ENCODE peak calls at places on chromosomes 12 and 14, in eight cellular contexts. E, K, Q, V, C, F, J and W are unnamed samples. For H4K20me1, the result is how much of the 10 kb centered on the place peaks cover.

GRCh38 chr14:41549821-41550597 is 56.7 kb upstream of the LRFN5 start:
- DNase-seq in C (no peak), V (no peak), J (peak), E (no peak), F (peak), Q (no peak), K (peak), W (no peak)

GRCh38 chr14:51726166-51726899 is 74.6 kb downstream of the FRMD6 start:
- DNase-seq in F (peak), V (no peak), Q (no peak), J (peak), E (no peak), C (no peak), K (peak), W (no peak)

GRCh38 chr12:117188961-117189724 is 1.1 kb downstream of the FBXO21 start:
- DNase-seq in E (no peak), K (peak), Q (peak), J (peak), V (no peak), F (peak), C (no peak), W (no peak)

GRCh38 chr12:85626031-85626781 is 210.0 kb downstream of the RASSF9 start:
- DNase-seq in E (peak), K (peak), Q (no peak), F (peak), J (peak), V (no peak), C (no peak), W (no peak)

GRCh38 chr12:11650697-11651281 is 1.3 kb downstream of the ETV6 start:
- DNase-seq in J (peak), F (peak), C (no peak), Q (peak), K (no peak), E (no peak), V (no peak), W (no peak)

GRCh38 chr12:26246483-26247164 is 51.3 kb downstream of the SSPN start:
- DNase-seq in J (no peak), C (no peak), Q (no peak), E (peak), F (no peak), K (no peak), V (no peak), W (peak)

GRCh38 chr14:84421611-84422010 is 1108.3 kb upstream of the FLRT2 start:
- DNase-seq in E (no peak), K (no peak), F (no peak), V (no peak), J (no peak), C (no peak), Q (no peak), W (no peak)

GRCh38 chr12:59934486-59934885 is 338.7 kb downstream of the SLC16A7 start:
- DNase-seq in E (no peak), K (no peak), J (no peak), C (no peak), Q (no peak), F (no peak), V (no peak), W (no peak)

GRCh38 chr12:75710361-75711069 is 199.1 kb upstream of the KRR1 start:
- DNase-seq in J (no peak), K (no peak), Q (no peak), V (no peak), E (no peak), C (no peak), F (no peak), W (no peak)

GRCh38 chr14:42930058-42930457 is 1323.4 kb downstream of the LRFN5 start:
- DNase-seq in J (peak), C (no peak), V (no peak), F (peak), Q (peak), K (no peak), E (no peak), W (no peak)

GRCh38 chr14:90645842-90646443 is 170.3 kb downstream of the TTC7B start:
- DNase-seq in C (peak), Q (peak), K (peak), J (peak), V (no peak), F (no peak), E (peak), W (peak)

GRCh38 chr12:67468549-67469245 is 179.8 kb upstream of the DYRK2 start:
- DNase-seq in C (no peak), E (no peak), K (no peak), J (no peak), F (no peak), V (no peak), Q (no peak), W (peak)

GRCh38 chr14:99210333-99210732 is 61.7 kb downstream of the BCL11B start:
- DNase-seq in E (no peak), C (no peak), V (no peak), Q (no peak), K (no peak), F (no peak), J (no peak), W (no peak)

GRCh38 chr14:75123991-75124390 is 2.9 kb downstream of the NEK9 start:
- DNase-seq in V (peak), K (peak), F (peak), C (no peak), Q (no peak), E (peak), J (peak), W (peak)

GRCh38 chr12:99804715-99805114 is 157.2 kb downstream of the GARIN6 start:
- DNase-seq in C (no peak), K (no peak), J (no peak), F (no peak), V (no peak), Q (no peak), E (no peak), W (no peak)

GRCh38 chr12:6979453-6979852 is 8.7 kb downstream of the EMG1 start:
- DNase-seq in J (no peak), Q (no peak), F (no peak), K (no peak), E (no peak), V (no peak), C (no peak), W (no peak)

GRCh38 chr12:6977653-6978052 is 6.9 kb downstream of the EMG1 start:
- DNase-seq in K (no peak), C (no peak), J (no peak), E (no peak), V (no peak), F (no peak), Q (no peak), W (no peak)

GRCh38 chr12:6980075-6980474 is 9.4 kb downstream of the EMG1 start:
- DNase-seq in C (no peak), V (no peak), Q (no peak), K (no peak), E (no peak), F (no peak), J (no peak), W (no peak)

GRCh38 chr12:6978188-6978986 is 7.7 kb downstream of the EMG1 start:
- DNase-seq in E (no peak), C (no peak), K (no peak), F (no peak), J (no peak), V (no peak), Q (no peak), W (no peak)

GRCh38 chr12:6979021-6979420 is 8.3 kb downstream of the EMG1 start:
- DNase-seq in K (no peak), E (no peak), C (no peak), V (no peak), F (no peak), Q (no peak), J (no peak), W (no peak)
- H2AFZ ChIP-seq in K (no peak), E (no peak), C (no peak), V (no peak), F (no peak), Q (no peak), J (no peak), W (no peak)

GRCh38 chr12:57941165-57941894 is at the start of gene ATP23:
- DNase-seq in C (peak), E (peak), V (peak), Q (peak), K (peak), F (peak), J (peak), W (peak)

GRCh38 chr12:57940915-57941164 is 527 bp upstream of the ATP23 start:
- DNase-seq in V (no peak), C (no peak), K (no peak), F (no peak), J (no peak), E (no peak), Q (no peak), W (no peak)

GRCh38 chr12:57944313-57945023 is 3.1 kb downstream of the ATP23 start:
- DNase-seq in V (no peak), J (no peak), C (no peak), Q (no peak), F (no peak), K (no peak), E (no peak), W (no peak)

GRCh38 chr12:57940052-57940914 is 1.1 kb upstream of the ATP23 start:
- DNase-seq in E (no peak), F (no peak), K (no peak), J (no peak), Q (no peak), C (no peak), V (peak), W (no peak)

GRCh38 chr12:57943438-57944080 is 2.2 kb downstream of the ATP23 start:
- DNase-seq in Q (no peak), F (no peak), J (no peak), C (no peak), K (no peak), E (no peak), V (no peak), W (no peak)
- H3K4me3 ChIP-seq in Q (no peak), F (no peak), J (no peak), C (no peak), K (no peak), E (no peak), V (no peak), W (no peak)

DNA sequence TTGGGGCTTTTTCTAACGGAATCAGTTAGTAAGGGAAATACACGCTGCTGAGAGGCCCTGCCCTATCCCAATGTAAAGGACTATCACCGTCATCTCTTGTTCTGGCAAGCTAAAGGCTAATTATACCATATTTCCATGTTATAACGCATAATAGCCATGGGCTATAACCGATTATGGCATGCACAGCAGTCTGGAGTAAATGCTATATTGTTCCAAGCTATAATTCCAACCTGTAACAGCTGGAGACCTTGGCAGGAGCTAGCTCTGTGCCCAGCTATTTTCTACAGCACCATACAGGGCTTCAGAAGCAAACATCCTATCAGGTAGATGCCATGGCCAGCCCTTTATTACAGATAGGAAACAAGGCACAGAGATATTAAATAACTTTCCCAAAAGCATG is 26.3 kb downstream of the SYNE3 start:
- DNase-seq in J (no peak), F (no peak), E (no peak), V (no peak), K (no peak), C (no peak), Q (no peak), W (no peak)
- H4K20me1 ChIP-seq in J (under half), F (under half), E (under half), V (under half), K (under half), C (under half), Q (under half), W (under half)

GRCh38 chr14:104138891-104139459 is 588 bp downstream of the KIF26A start:
- DNase-seq in E (no peak), V (no peak), C (peak), F (no peak), J (no peak), K (no peak), Q (peak), W (no peak)
- H2AFZ ChIP-seq in E (no peak), V (no peak), C (no peak), F (no peak), J (peak), K (no peak), Q (no peak), W (no peak)

DNA sequence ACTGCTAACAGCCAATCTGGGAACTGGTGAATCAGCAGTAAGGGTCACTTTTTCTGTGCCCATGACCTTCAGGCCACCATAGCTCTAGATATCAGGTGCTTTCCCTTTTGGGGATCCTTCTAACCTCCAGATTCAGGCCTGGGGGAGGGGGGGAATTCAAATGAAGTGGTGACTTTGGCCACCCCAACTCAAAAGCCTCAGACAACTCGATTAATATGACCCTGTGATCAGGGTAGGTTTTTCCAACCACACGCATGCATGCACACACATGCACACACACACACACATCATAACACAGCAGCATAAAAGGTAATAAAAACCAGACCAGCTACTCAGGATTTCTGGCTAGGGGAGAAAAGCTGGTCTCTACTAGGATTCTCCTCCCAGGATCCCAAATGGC is 5.3 kb downstream of the TBX3 start:
- DNase-seq in K (no peak), J (no peak), V (no peak), E (no peak), F (no peak), Q (no peak), C (no peak), W (no peak)
- H3K4me3 ChIP-seq in K (peak), J (peak), V (no peak), E (no peak), F (peak), Q (no peak), C (no peak), W (no peak)

GRCh38 chr14:68878908-68879307 is 86.0 kb upstream of the ZFP36L1 start:
- DNase-seq in Q (no peak), J (no peak), C (no peak), V (no peak), E (no peak), K (no peak), F (no peak), W (no peak)

GRCh38 chr14:68880581-68881105 is 87.8 kb upstream of the ZFP36L1 start:
- DNase-seq in J (no peak), F (no peak), Q (no peak), K (no peak), V (no peak), C (no peak), E (no peak), W (no peak)

GRCh38 chr14:68879321-68879781 is 86.5 kb upstream of the ZFP36L1 start:
- DNase-seq in C (no peak), K (no peak), Q (no peak), F (no peak), E (no peak), V (no peak), J (no peak), W (no peak)

GRCh38 chr14:68881396-68881795 is 88.5 kb upstream of the ZFP36L1 start:
- DNase-seq in E (no peak), Q (no peak), K (no peak), C (no peak), V (no peak), J (no peak), F (no peak), W (no peak)

GRCh38 chr14:68879841-68880575 is 87.1 kb upstream of the ZFP36L1 start:
- DNase-seq in K (no peak), V (no peak), F (no peak), Q (no peak), E (no peak), J (no peak), C (no peak), W (no peak)
- H4K20me1 ChIP-seq in K (half or more), V (under half), F (under half), Q (under half), E (under half), J (half or more), C (under half), W (under half)